ENCODE peak calls at places on chromosome 18, in four cellular contexts. S is esophagus muscularis mucosa, T is cardiac muscle cell, N is B cell. A is an unnamed sample.

GRCh38 chr18:43159091-43159490 is 43.6 kb upstream of the RIT2 start:
- DNase-seq in S (no peak), T (no peak), N (no peak), A (no peak)

GRCh38 chr18:24659837-24660720 is 199.6 kb downstream of the HRH4 start:
- DNase-seq in S (peak), T (no peak), N (peak), A (no peak)

GRCh38 chr18:55249572-55249971 is 290.3 kb upstream of the CCDC68 start:
- DNase-seq in S (no peak), T (no peak), N (no peak), A (no peak)

GRCh38 chr18:8730080-8730827 is 24.9 kb downstream of the MTCL1 start:
- DNase-seq in S (no peak), T (no peak), N (no peak), A (no peak)

GRCh38 chr18:33745396-33745795 is 167.4 kb downstream of the ASXL3 start:
- DNase-seq in S (no peak), T (no peak), N (no peak), A (no peak)

GRCh38 chr18:67520276-67521035 is 3.9 kb upstream of the DSEL start:
- DNase-seq in S (no peak), T (no peak), N (no peak), A (no peak)

GRCh38 chr18:45559258-45559657 is 56.0 kb upstream of the SLC14A2 start:
- DNase-seq in S (no peak), T (no peak), N (no peak), A (no peak)

GRCh38 chr18:12531747-12532146 is 124.0 kb downstream of the PRELID3A start:
- DNase-seq in S (no peak), T (no peak), N (no peak), A (peak)

GRCh38 chr18:41940506-41941215 is 14.4 kb upstream of the PIK3C3 start:
- DNase-seq in S (no peak), T (peak), N (no peak), A (peak)

GRCh38 chr18:7084766-7085080 is 32.9 kb downstream of the LAMA1 start:
- DNase-seq in S (no peak), T (no peak), N (no peak), A (peak)

GRCh38 chr18:59238385-59238784 is 18.4 kb downstream of the GRP start:
- DNase-seq in S (peak), T (no peak), N (no peak), A (peak)

GRCh38 chr18:4024702-4025101 is 430.4 kb downstream of the DLGAP1 start:
- DNase-seq in S (no peak), T (no peak), N (no peak), A (no peak)

GRCh38 chr18:4026542-4026941 is 428.6 kb downstream of the DLGAP1 start:
- DNase-seq in S (no peak), T (no peak), N (no peak), A (no peak)
- TF ChIP-seq CTCF in S (no peak), T (no peak), N (no peak), A (no peak)

GRCh38 chr18:80034068-80034851 is at the start of gene RBFA:
- DNase-seq in S (peak), T (no peak), N (peak), A (peak)
- TF ChIP-seq CTCF in S (peak), T (peak), N (no peak), A (peak)

GRCh38 chr18:22378672-22379282 is 38.9 kb downstream of the CTAGE1 start:
- DNase-seq in S (no peak), T (peak), N (no peak), A (peak)
- TF ChIP-seq CTCF in S (peak), T (peak), N (no peak), A (peak)

DNA sequence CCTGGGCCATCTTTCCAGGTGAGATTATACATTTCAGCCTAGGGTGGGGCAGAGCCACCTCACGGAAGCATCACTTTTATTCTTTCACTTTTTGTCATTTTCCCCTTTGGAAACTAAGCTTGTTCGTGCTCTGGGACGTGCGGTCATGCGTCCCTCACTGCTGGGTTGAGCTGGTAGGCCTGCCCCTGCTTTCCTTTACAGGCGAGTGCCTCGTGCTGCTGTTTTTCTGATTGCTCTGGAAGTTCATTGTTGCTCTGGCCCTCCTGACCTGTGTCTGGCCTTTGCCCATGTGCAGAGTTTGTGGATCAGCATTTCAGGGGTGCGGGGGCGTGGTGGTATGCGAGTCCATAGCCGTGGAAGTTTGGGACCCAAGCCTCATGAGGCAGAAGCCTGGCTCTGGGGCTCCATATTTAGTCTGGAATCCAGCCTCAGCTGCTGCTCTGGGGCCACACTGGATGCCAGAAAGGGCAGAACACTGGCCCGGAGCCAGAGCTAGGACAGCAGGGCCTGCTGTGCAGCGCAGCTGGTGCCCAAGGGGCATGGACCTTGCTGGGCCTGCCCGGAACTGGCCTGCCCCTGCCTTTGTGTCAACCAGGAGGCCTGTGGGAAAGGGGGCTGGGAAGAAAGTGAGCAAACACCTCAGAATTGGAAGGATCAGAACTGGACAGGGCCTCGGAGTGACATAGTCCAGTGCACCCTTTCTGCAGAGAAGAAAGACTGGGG is 51.1 kb downstream of the CTIF start:
- DNase-seq in S (no peak), T (no peak), N (no peak), A (no peak)
- TF ChIP-seq CTCF in S (no peak), T (no peak), N (no peak), A (no peak)

A was measured in HFFc6.